ENCODE peak calls at places on chromosomes 2 and 18, in nine cellular contexts. L is stimulated activated effector memory CD8-positive, alpha-beta T cell treated with anti-CD3 and anti-CD28 coated beads, Interleukin-12 subunit alpha, Interleukin-12 subunit beta, amount 100 ng/mL, for 72 hours; W is NCI-H460; N is left cardiac atrium; R is SW480; Z is stimulated activated CD4-positive, alpha-beta T cell treated with anti-CD3 and anti-CD28 coated beads, Interleukin-2, amount 100 ng/mL, for 48 hours; B is iPS DF 19.7; F is activated naive CD8-positive, alpha-beta T cell treated with anti-CD3 and anti-CD28 coated beads for 36 hours; I is GM04504. A is an unnamed sample.

GRCh38 chr18:49892148-49892924 is 79.0 kb upstream of the ACAA2 start:
- DNase-seq in N (no peak), F (no peak), Z (no peak), L (no peak), R (peak), B (no peak), W (no peak), I (no peak), A (no peak)

GRCh38 chr18:12645751-12646203 is 12.1 kb downstream of the SPIRE1 start:
- DNase-seq in W (no peak), L (no peak), N (peak), F (no peak), B (no peak), R (no peak), Z (no peak), I (no peak), A (peak)

GRCh38 chr2:38712871-38713270 is 38.3 kb downstream of the SRSF7 start:
- DNase-seq in R (no peak), B (no peak), W (no peak), I (no peak), N (no peak), L (no peak), F (no peak), Z (no peak), A (no peak)

GRCh38 chr18:79680100-79680879 is 687 bp downstream of the CTDP1 start:
- DNase-seq in B (no peak), F (peak), W (peak), R (peak), Z (peak), I (peak), N (peak), L (peak), A (no peak)

GRCh38 chr2:241356871-241357260 is 781 bp downstream of the FARP2 start:
- DNase-seq in N (no peak), I (no peak), W (no peak), F (no peak), L (no peak), R (no peak), Z (no peak), B (no peak), A (no peak)

GRCh38 chr2:30772021-30772705 is 35.1 kb downstream of the CAPN13 start:
- DNase-seq in R (no peak), L (no peak), F (no peak), W (no peak), Z (no peak), N (no peak), I (no peak), B (no peak), A (no peak)

GRCh38 chr2:24409700-24410556 is 49.6 kb upstream of the ITSN2 start:
- DNase-seq in N (no peak), R (peak), L (peak), B (peak), W (peak), I (peak), F (no peak), Z (peak), A (no peak)

GRCh38 chr2:101815739-101816391 is 118.4 kb downstream of the MAP4K4 start:
- DNase-seq in B (no peak), L (no peak), Z (no peak), W (no peak), F (no peak), R (no peak), I (no peak), N (no peak), A (no peak)

GRCh38 chr18:42559292-42559691 is 556.2 kb downstream of the RIT2 start:
- DNase-seq in B (no peak), F (no peak), W (peak), I (no peak), N (no peak), Z (no peak), L (no peak), R (no peak), A (no peak)

GRCh38 chr2:33441235-33441810 is 35.1 kb upstream of the RASGRP3 start:
- DNase-seq in B (peak), F (peak), W (peak), I (peak), N (peak), R (peak), L (no peak), Z (peak), A (peak)

GRCh38 chr2:108575132-108575966 is 41.1 kb downstream of the LIMS1 start:
- DNase-seq in N (no peak), F (no peak), I (no peak), L (no peak), B (no peak), R (no peak), W (no peak), Z (no peak), A (no peak)

GRCh38 chr18:48108136-48108535 is 177.7 kb upstream of the SMAD2 start:
- DNase-seq in W (no peak), R (peak), N (no peak), L (no peak), F (no peak), B (no peak), Z (no peak), I (no peak), A (no peak)

GRCh38 chr2:241752253-241752652 is 17.8 kb downstream of the D2HGDH start:
- DNase-seq in I (no peak), F (no peak), R (no peak), B (no peak), L (no peak), W (no peak), Z (no peak), N (no peak), A (no peak)

GRCh38 chr2:28209312-28209711 is 183.3 kb upstream of the FOSL2 start:
- DNase-seq in F (no peak), B (no peak), R (no peak), I (no peak), W (no peak), L (no peak), Z (no peak), N (no peak), A (no peak)

GRCh38 chr2:199973703-199974102 is 18.3 kb downstream of the MAIP1 start:
- DNase-seq in L (no peak), I (no peak), N (no peak), Z (no peak), R (peak), B (no peak), W (peak), F (no peak), A (no peak)

GRCh38 chr2:50042794-50043193 is 888.5 kb upstream of the FSHR start:
- DNase-seq in B (no peak), W (no peak), R (no peak), F (no peak), Z (no peak), I (no peak), L (no peak), N (no peak), A (no peak)

GRCh38 chr2:182446087-182446486 is 19.3 kb upstream of the PDE1A start:
- DNase-seq in F (no peak), N (no peak), Z (no peak), I (no peak), R (no peak), L (no peak), W (no peak), B (no peak), A (no peak)

GRCh38 chr2:109124982-109125594 is 3.9 kb upstream of the SH3RF3 start:
- DNase-seq in I (no peak), W (no peak), L (no peak), Z (no peak), N (no peak), F (no peak), R (peak), B (no peak), A (no peak)

GRCh38 chr2:104406273-104406726 is 447.6 kb upstream of the POU3F3 start:
- DNase-seq in W (no peak), I (no peak), Z (no peak), R (no peak), B (no peak), L (no peak), N (no peak), F (no peak), A (no peak)

GRCh38 chr2:71067567-71068217 is 756 bp upstream of the NAGK start:
- DNase-seq in W (no peak), N (no peak), L (no peak), B (no peak), F (peak), Z (no peak), I (no peak), R (no peak), A (no peak)